ENCODE peak calls at places on chromosomes 11 and 22, in nine cellular contexts. U, K, I, Z, J, D, Y, R and E are unnamed samples.

GRCh38 chr11:27356624-27357222 is 6.3 kb downstream of the CCDC34 start:
- DNase-seq in U (no peak), K (no peak), I (no peak), Z (no peak), J (no peak), D (no peak), Y (no peak), R (no peak), E (no peak)

GRCh38 chr11:122435540-122436187 is 219.9 kb upstream of the UBASH3B start:
- DNase-seq in U (no peak), K (no peak), I (no peak), Z (no peak), J (no peak), D (no peak), Y (no peak), R (no peak), E (no peak)

GRCh38 chr11:114353448-114353847 is 46.9 kb downstream of the C11orf71 start:
- DNase-seq in U (peak), K (no peak), I (no peak), Z (no peak), J (no peak), D (no peak), Y (no peak), R (no peak), E (no peak)

GRCh38 chr11:60206616-60207015 is 23.7 kb upstream of the MS4A6A start:
- DNase-seq in U (no peak), K (no peak), I (no peak), Z (no peak), J (no peak), D (no peak), Y (no peak), R (no peak), E (no peak)

GRCh38 chr11:61899146-61899841 is 7.9 kb upstream of the FADS3 start:
- DNase-seq in U (peak), K (peak), I (peak), Z (peak), J (peak), D (peak), Y (peak), R (peak), E (peak)

GRCh38 chr22:27790396-27791216 is 10.9 kb downstream of the MN1 start:
- DNase-seq in U (peak), K (no peak), I (no peak), Z (no peak), J (no peak), D (no peak), Y (no peak), R (no peak), E (no peak)

GRCh38 chr11:11793073-11793472 is 48.7 kb upstream of the USP47 start:
- DNase-seq in U (no peak), K (no peak), I (no peak), Z (no peak), J (no peak), D (no peak), Y (no peak), R (no peak), E (no peak)

GRCh38 chr11:70353329-70353728 is 45.0 kb upstream of the CTTN start:
- DNase-seq in U (no peak), K (no peak), I (no peak), Z (no peak), J (no peak), D (no peak), Y (no peak), R (no peak), E (no peak)